ENCODE peak calls at places on chromosomes 2 and 18, in eight cellular contexts. K, N, H, V, A, T, E and C are unnamed samples.

GRCh38 chr2:43692428-43692994 is 16.3 kb upstream of the C1GALT1C1L start:
- DNase-seq in K (no peak), N (no peak), H (no peak), V (no peak), A (no peak), T (no peak), E (no peak), C (no peak)

GRCh38 chr18:58653814-58654509 is 17.3 kb upstream of the MALT1 start:
- DNase-seq in K (no peak), N (no peak), H (no peak), V (no peak), A (no peak), T (no peak), E (no peak), C (no peak)

GRCh38 chr2:8534729-8535397 is 147.0 kb upstream of the ID2 start:
- DNase-seq in K (no peak), N (no peak), H (peak), V (no peak), A (peak), T (peak), E (no peak), C (peak)

GRCh38 chr2:3656762-3657691 is 973 bp upstream of the ALLC start:
- DNase-seq in K (no peak), N (no peak), H (no peak), V (no peak), A (no peak), T (no peak), E (no peak), C (no peak)

GRCh38 chr2:188984126-188984525 is 10.0 kb downstream of the COL3A1 start:
- DNase-seq in K (no peak), N (peak), H (no peak), V (peak), A (peak), T (no peak), E (no peak), C (no peak)

GRCh38 chr2:111946294-111947114 is 48.1 kb downstream of the MERTK start:
- DNase-seq in K (no peak), N (peak), H (no peak), V (peak), A (no peak), T (peak), E (peak), C (no peak)

GRCh38 chr2:7999683-8000476 is 682.0 kb upstream of the ID2 start:
- DNase-seq in K (no peak), N (no peak), H (no peak), V (no peak), A (no peak), T (no peak), E (no peak), C (no peak)

GRCh38 chr2:101972621-101973434 is 18.9 kb upstream of the IL1R2 start:
- DNase-seq in K (no peak), N (peak), H (no peak), V (no peak), A (peak), T (no peak), E (no peak), C (no peak)

GRCh38 chr2:23505218-23505983 is 120.4 kb downstream of the KLHL29 start:
- DNase-seq in K (no peak), N (no peak), H (no peak), V (no peak), A (no peak), T (no peak), E (no peak), C (no peak)